ENCODE peak calls at places on chromosomes 3 and 15, in six cellular contexts. S is kidney, I is brain microvascular endothelial cell, Y is AG10803, X is hepatocyte, J is adrenal gland. L is an unnamed sample.

GRCh38 chr3:155031191-155031590 is 48.9 kb upstream of the MME start:
- DNase-seq in I (no peak), Y (peak; percentile 82), J (no peak), S (no peak), X (no peak), L (peak; percentile 61)

GRCh38 chr3:142940472-142940871 is 23.0 kb downstream of the PAQR9 start:
- DNase-seq in S (no peak), I (no peak), Y (no peak), J (no peak), X (no peak), L (no peak)

GRCh38 chr15:85133709-85134108 is 152.1 kb downstream of the PDE8A start:
- DNase-seq in S (no peak), J (no peak), X (no peak), I (no peak), Y (no peak), L (no peak)

GRCh38 chr15:91465696-91466095 is 365.6 kb downstream of the SV2B start:
- DNase-seq in X (no peak), J (no peak), I (no peak), S (no peak), Y (no peak), L (no peak)

GRCh38 chr15:64792282-64792681 is 16.9 kb upstream of the RBPMS2 start:
- DNase-seq in I (no peak), S (no peak), X (no peak), J (no peak), Y (no peak), L (peak; percentile 11)

GRCh38 chr3:184218814-184219213 is 10.6 kb upstream of the VWA5B2 start:
- DNase-seq in I (no peak), Y (no peak), S (no peak), J (no peak), X (no peak), L (no peak)

GRCh38 chr3:56914646-56915045 is 112.9 kb upstream of the ARHGEF3 start:
- DNase-seq in J (no peak), I (no peak), X (no peak), Y (no peak), S (no peak), L (no peak)

GRCh38 chr3:155747286-155747685 is 2.4 kb upstream of the PLCH1 start:
- DNase-seq in S (no peak), I (no peak), X (no peak), J (no peak), Y (no peak), L (no peak)

GRCh38 chr3:99751649-99752048 is 66.0 kb upstream of the CMSS1 start:
- DNase-seq in Y (peak; percentile 79), S (no peak), X (no peak), J (no peak), I (peak; percentile 21), L (peak; percentile 51)

GRCh38 chr3:29976871-29977270 is 629.5 kb upstream of the TGFBR2 start:
- DNase-seq in S (no peak), J (no peak), Y (no peak), I (no peak), X (no peak), L (no peak)

GRCh38 chr3:178195824-178196223 is 340.4 kb upstream of the KCNMB2 start:
- DNase-seq in I (peak; percentile 42), J (no peak), Y (peak; percentile 68), S (no peak), X (no peak), L (peak; percentile 40)

GRCh38 chr3:4334548-4334947 is 31.4 kb downstream of the SETMAR start:
- DNase-seq in S (no peak), J (no peak), I (no peak), X (no peak), Y (no peak), L (no peak)

GRCh38 chr3:24264748-24265158 is 229.9 kb downstream of the THRB start:
- DNase-seq in I (peak; percentile 20), J (no peak), S (no peak), Y (peak; percentile 47), X (peak; percentile 50), L (peak; percentile 54)

GRCh38 chr15:39432007-39432406 is 148.9 kb upstream of the THBS1 start:
- DNase-seq in Y (no peak), J (no peak), S (no peak), I (no peak), X (no peak), L (no peak)

GRCh38 chr3:152879130-152879789 is 44.3 kb downstream of the P2RY1 start:
- DNase-seq in Y (no peak), X (no peak), I (no peak), S (no peak), J (no peak), L (no peak)

GRCh38 chr3:148600440-148600839 is 97.3 kb upstream of the AGTR1 start:
- DNase-seq in Y (no peak), I (no peak), J (no peak), S (no peak), X (no peak), L (no peak)

GRCh38 chr3:52934626-52935530 is 37.5 kb upstream of the STIMATE start:
- DNase-seq in X (peak; percentile 76), S (no peak), I (peak; percentile 60), J (peak; percentile 80), Y (peak; percentile 62), L (peak; percentile 71)

GRCh38 chr15:65115542-65115941 is 542 bp upstream of the UBAP1L start:
- DNase-seq in S (no peak), I (no peak), J (no peak), Y (no peak), X (no peak), L (no peak)

GRCh38 chr3:188327433-188327832 is 173.5 kb downstream of the LPP start:
- DNase-seq in I (no peak), X (no peak), S (no peak), J (no peak), Y (no peak), L (no peak)

GRCh38 chr15:34794590-34795206 is 651 bp downstream of the ACTC1 start:
- DNase-seq in X (no peak), J (no peak), S (no peak), Y (no peak), I (no peak), L (no peak)
- H3K4me3 ChIP-seq in X (no peak overlapping the region), J (no peak overlapping the region), S (no peak overlapping the region), Y (peak overlapping the region; percentile 44), I (no peak overlapping the region), L (peak overlapping the region; percentile 15)

GRCh38 chr3:10707089-10707983 is 108.7 kb upstream of the SLC6A11 start:
- DNase-seq in J (no peak), Y (no peak), I (no peak), S (peak; percentile 75), X (no peak), L (no peak)
- TF ChIP-seq CTCF in J (no peak), Y (no peak), I (no peak), S (no peak), X (no peak), L (no peak)

GRCh38 chr15:71688509-71689094 is 121.8 kb upstream of the NR2E3 start:
- DNase-seq in S (no peak), X (no peak), J (no peak), I (no peak), Y (no peak), L (no peak)

GRCh38 chr15:71683401-71684274 is 126.7 kb upstream of the NR2E3 start:
- DNase-seq in Y (peak; percentile 45), I (no peak), S (no peak), J (no peak), X (no peak), L (peak; percentile 55)

GRCh38 chr15:71687902-71688508 is 122.3 kb upstream of the NR2E3 start:
- DNase-seq in J (no peak), Y (no peak), I (peak; percentile 64), X (no peak), S (no peak), L (peak; percentile 84)

GRCh38 chr15:71685420-71685993 is 124.8 kb upstream of the NR2E3 start:
- DNase-seq in I (no peak), J (no peak), Y (peak; percentile 16), S (no peak), X (no peak), L (peak; percentile 42)

DNA sequence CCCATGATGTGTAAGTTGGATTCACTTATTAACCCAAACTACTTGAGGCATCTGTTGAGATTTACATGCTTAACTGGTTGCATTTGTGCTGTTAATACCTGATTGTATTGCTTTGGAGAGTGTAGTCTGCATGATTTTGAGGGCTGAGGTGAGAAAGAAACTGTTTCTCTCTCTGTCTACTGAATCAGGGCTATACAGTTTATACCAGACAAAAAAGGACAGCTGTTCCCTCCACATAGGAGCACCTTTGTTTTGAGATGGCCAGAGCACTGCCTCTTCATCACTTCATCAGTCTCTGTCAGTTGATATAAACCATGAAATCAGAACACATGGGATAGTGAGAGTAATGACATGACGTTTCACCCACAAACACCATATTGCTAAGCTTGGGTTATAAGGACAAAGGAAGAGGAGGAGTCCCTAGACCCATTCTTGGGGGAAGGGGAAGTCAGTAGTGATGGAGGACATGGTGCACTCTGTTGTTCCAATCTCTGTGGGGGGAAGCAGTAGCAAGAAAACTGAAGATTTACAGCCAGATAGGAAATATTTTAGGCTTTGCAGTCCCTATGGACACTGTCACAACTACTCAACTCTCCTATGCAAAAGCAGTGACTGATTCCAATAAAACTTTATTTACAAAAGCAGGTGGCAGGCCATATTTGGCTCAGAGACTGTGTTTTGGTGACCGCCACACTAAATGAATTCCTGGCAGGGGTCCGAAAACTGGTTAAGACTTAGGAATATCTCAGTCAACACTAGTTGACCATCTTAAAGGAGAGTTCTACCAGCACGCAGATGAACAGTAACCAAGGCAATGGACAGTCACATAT is 123.9 kb upstream of the NR2E3 start:
- DNase-seq in X (no peak), Y (no peak), I (no peak), S (no peak), J (no peak), L (no peak)
- H3K4me3 ChIP-seq in X (no peak overlapping the region), Y (no peak overlapping the region), I (no peak overlapping the region), S (no peak overlapping the region), J (no peak overlapping the region), L (no peak overlapping the region)

DNA sequence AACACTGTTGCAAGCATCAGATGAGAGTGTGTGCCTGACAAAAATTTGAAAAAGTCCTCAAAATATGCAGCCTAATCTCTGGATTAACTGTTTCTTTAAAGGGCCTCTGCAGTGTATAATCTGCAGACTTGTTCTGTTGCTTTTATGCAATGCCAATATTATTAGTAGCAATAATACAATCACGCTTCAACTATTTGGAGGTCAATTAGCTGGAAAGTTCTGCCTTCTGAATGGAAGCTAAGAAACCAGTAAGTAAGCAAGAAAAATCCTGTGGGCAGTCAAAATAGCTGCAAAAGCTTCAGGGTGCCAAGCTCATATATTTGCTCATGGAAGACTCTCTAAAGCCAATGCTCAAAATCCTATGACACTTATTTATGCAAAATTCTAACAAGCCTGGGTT is 153.2 kb upstream of the NR2F2 start:
- DNase-seq in X (no peak), J (no peak), S (no peak), Y (no peak), I (no peak), L (no peak)
- TF ChIP-seq CTCF in X (no peak), J (no peak), S (no peak), Y (no peak), I (no peak), L (no peak)

GRCh38 chr15:41928637-41929620 is 35.1 kb upstream of the SPTBN5 start:
- DNase-seq in X (no peak), I (no peak), J (peak; percentile 69), S (peak; percentile 83), Y (peak; percentile 38), L (no peak)
- H3K4me3 ChIP-seq in X (no peak overlapping the region), I (no peak overlapping the region), J (no peak overlapping the region), S (no peak overlapping the region), Y (no peak overlapping the region), L (no peak overlapping the region)

GRCh38 chr3:81985996-81986723 is 224.7 kb upstream of the GBE1 start:
- DNase-seq in X (no peak), Y (no peak), J (no peak), S (no peak), I (no peak), L (no peak)
- TF ChIP-seq CTCF in X (no peak), Y (no peak), J (no peak), S (no peak), I (no peak), L (peak; percentile 16)